ENCODE peak calls at places on chromosomes 1 and 21, in ten cellular contexts. One of them, this sample, is unnamed.

GRCh38 chr1:19484338-19484792 is 974 bp downstream of the CAPZB start:
- DNase-seq in astrocyte of the spinal cord: no peak
- DNase-seq in activated CD4-positive, alpha-beta T cell treated with anti-CD3 and anti-CD28 coated beads, Interleukin-2, amount 50 U/mL, for 1 hour: peak; percentile 36
- DNase-seq in posterior cingulate gyrus: no peak
- DNase-seq in NCI-H1417 treated with DMSO at 0.1 percent for 48 hours: no peak
- DNase-seq in pancreas: peak; percentile 42
- DNase-seq in left cardiac atrium: no peak
- DNase-seq in AG08396: peak; percentile 41
- DNase-seq in omental fat pad: no peak
- DNase-seq in bronchial epithelial cell: no peak
- DNase-seq in this sample: peak; percentile 9

GRCh38 chr1:200729863-200730262 is 8.8 kb upstream of the CAMSAP2 start:
- DNase-seq in astrocyte of the spinal cord: no peak
- DNase-seq in activated CD4-positive, alpha-beta T cell treated with anti-CD3 and anti-CD28 coated beads, Interleukin-2, amount 50 U/mL, for 1 hour: no peak
- DNase-seq in posterior cingulate gyrus: no peak
- DNase-seq in NCI-H1417 treated with DMSO at 0.1 percent for 48 hours: no peak
- DNase-seq in pancreas: no peak
- DNase-seq in left cardiac atrium: no peak
- DNase-seq in AG08396: no peak
- DNase-seq in omental fat pad: no peak
- DNase-seq in bronchial epithelial cell: no peak
- DNase-seq in this sample: no peak

GRCh38 chr1:225815526-225816178 is 5.7 kb downstream of the EPHX1 start:
- DNase-seq in astrocyte of the spinal cord: no peak
- DNase-seq in activated CD4-positive, alpha-beta T cell treated with anti-CD3 and anti-CD28 coated beads, Interleukin-2, amount 50 U/mL, for 1 hour: no peak
- DNase-seq in posterior cingulate gyrus: no peak
- DNase-seq in NCI-H1417 treated with DMSO at 0.1 percent for 48 hours: no peak
- DNase-seq in pancreas: no peak
- DNase-seq in left cardiac atrium: no peak
- DNase-seq in AG08396: no peak
- DNase-seq in omental fat pad: no peak
- DNase-seq in bronchial epithelial cell: no peak
- DNase-seq in this sample: no peak

GRCh38 chr1:222048030-222048632 is 306.2 kb upstream of the DUSP10 start:
- DNase-seq in astrocyte of the spinal cord: peak; percentile 79
- DNase-seq in activated CD4-positive, alpha-beta T cell treated with anti-CD3 and anti-CD28 coated beads, Interleukin-2, amount 50 U/mL, for 1 hour: no peak
- DNase-seq in posterior cingulate gyrus: no peak
- DNase-seq in NCI-H1417 treated with DMSO at 0.1 percent for 48 hours: no peak
- DNase-seq in pancreas: no peak
- DNase-seq in left cardiac atrium: no peak
- DNase-seq in AG08396: peak; percentile 59
- DNase-seq in omental fat pad: no peak
- DNase-seq in bronchial epithelial cell: peak; percentile 37
- DNase-seq in this sample: peak; percentile 24

GRCh38 chr1:38783659-38784229 is 75.8 kb downstream of the RRAGC start:
- DNase-seq in astrocyte of the spinal cord: no peak
- DNase-seq in activated CD4-positive, alpha-beta T cell treated with anti-CD3 and anti-CD28 coated beads, Interleukin-2, amount 50 U/mL, for 1 hour: no peak
- DNase-seq in posterior cingulate gyrus: no peak
- DNase-seq in NCI-H1417 treated with DMSO at 0.1 percent for 48 hours: no peak
- DNase-seq in pancreas: no peak
- DNase-seq in left cardiac atrium: no peak
- DNase-seq in AG08396: no peak
- DNase-seq in omental fat pad: no peak
- DNase-seq in bronchial epithelial cell: no peak
- DNase-seq in this sample: peak; percentile 53

GRCh38 chr21:15514073-15514946 is 215.5 kb upstream of the USP25 start:
- DNase-seq in astrocyte of the spinal cord: no peak
- DNase-seq in activated CD4-positive, alpha-beta T cell treated with anti-CD3 and anti-CD28 coated beads, Interleukin-2, amount 50 U/mL, for 1 hour: peak; percentile 44
- DNase-seq in posterior cingulate gyrus: no peak
- DNase-seq in NCI-H1417 treated with DMSO at 0.1 percent for 48 hours: no peak
- DNase-seq in pancreas: no peak
- DNase-seq in left cardiac atrium: no peak
- DNase-seq in AG08396: no peak
- DNase-seq in omental fat pad: no peak
- DNase-seq in bronchial epithelial cell: no peak
- DNase-seq in this sample: peak; percentile 69

GRCh38 chr1:81899214-81899613 is 98.5 kb downstream of the ADGRL2 start:
- DNase-seq in astrocyte of the spinal cord: no peak
- DNase-seq in activated CD4-positive, alpha-beta T cell treated with anti-CD3 and anti-CD28 coated beads, Interleukin-2, amount 50 U/mL, for 1 hour: no peak
- DNase-seq in posterior cingulate gyrus: no peak
- DNase-seq in NCI-H1417 treated with DMSO at 0.1 percent for 48 hours: no peak
- DNase-seq in pancreas: no peak
- DNase-seq in left cardiac atrium: no peak
- DNase-seq in AG08396: no peak
- DNase-seq in omental fat pad: no peak
- DNase-seq in bronchial epithelial cell: no peak
- DNase-seq in this sample: no peak

GRCh38 chr1:224433041-224433670 is 1.4 kb downstream of the WDR26 start:
- DNase-seq in astrocyte of the spinal cord: peak; percentile 10
- DNase-seq in activated CD4-positive, alpha-beta T cell treated with anti-CD3 and anti-CD28 coated beads, Interleukin-2, amount 50 U/mL, for 1 hour: peak; percentile 24
- DNase-seq in posterior cingulate gyrus: no peak
- DNase-seq in NCI-H1417 treated with DMSO at 0.1 percent for 48 hours: no peak
- DNase-seq in pancreas: peak; percentile 23
- DNase-seq in left cardiac atrium: no peak
- DNase-seq in AG08396: peak; percentile 25
- DNase-seq in omental fat pad: no peak
- DNase-seq in bronchial epithelial cell: peak; percentile 12
- DNase-seq in this sample: no peak

GRCh38 chr1:197313713-197314112 is 45.7 kb downstream of the CRB1 start:
- DNase-seq in astrocyte of the spinal cord: no peak
- DNase-seq in activated CD4-positive, alpha-beta T cell treated with anti-CD3 and anti-CD28 coated beads, Interleukin-2, amount 50 U/mL, for 1 hour: no peak
- DNase-seq in posterior cingulate gyrus: no peak
- DNase-seq in NCI-H1417 treated with DMSO at 0.1 percent for 48 hours: no peak
- DNase-seq in pancreas: no peak
- DNase-seq in left cardiac atrium: no peak
- DNase-seq in AG08396: no peak
- DNase-seq in omental fat pad: no peak
- DNase-seq in bronchial epithelial cell: no peak
- DNase-seq in this sample: no peak

GRCh38 chr1:110337704-110338199 is 1.4 kb upstream of the RBM15 start:
- DNase-seq in astrocyte of the spinal cord: no peak
- DNase-seq in activated CD4-positive, alpha-beta T cell treated with anti-CD3 and anti-CD28 coated beads, Interleukin-2, amount 50 U/mL, for 1 hour: peak; percentile 34
- DNase-seq in posterior cingulate gyrus: peak; percentile 18
- DNase-seq in NCI-H1417 treated with DMSO at 0.1 percent for 48 hours: no peak
- DNase-seq in pancreas: peak; percentile 69
- DNase-seq in left cardiac atrium: peak; percentile 64
- DNase-seq in AG08396: peak; percentile 11
- DNase-seq in omental fat pad: no peak
- DNase-seq in bronchial epithelial cell: no peak
- DNase-seq in this sample: peak; percentile 46

GRCh38 chr1:94542088-94542671 is 621 bp upstream of the F3 start:
- DNase-seq in astrocyte of the spinal cord: peak; percentile 39
- DNase-seq in activated CD4-positive, alpha-beta T cell treated with anti-CD3 and anti-CD28 coated beads, Interleukin-2, amount 50 U/mL, for 1 hour: no peak
- DNase-seq in posterior cingulate gyrus: no peak
- DNase-seq in NCI-H1417 treated with DMSO at 0.1 percent for 48 hours: no peak
- DNase-seq in pancreas: peak; percentile 56
- DNase-seq in left cardiac atrium: peak; percentile 48
- DNase-seq in AG08396: peak; percentile 30
- DNase-seq in omental fat pad: no peak
- DNase-seq in bronchial epithelial cell: peak; percentile 22
- DNase-seq in this sample: no peak

GRCh38 chr21:45539046-45539795 is 3.0 kb downstream of the SLC19A1 start:
- DNase-seq in astrocyte of the spinal cord: no peak
- DNase-seq in activated CD4-positive, alpha-beta T cell treated with anti-CD3 and anti-CD28 coated beads, Interleukin-2, amount 50 U/mL, for 1 hour: no peak
- DNase-seq in posterior cingulate gyrus: peak; percentile 9
- DNase-seq in NCI-H1417 treated with DMSO at 0.1 percent for 48 hours: no peak
- DNase-seq in pancreas: peak; percentile 20
- DNase-seq in left cardiac atrium: peak; percentile 24
- DNase-seq in AG08396: no peak
- DNase-seq in omental fat pad: no peak
- DNase-seq in bronchial epithelial cell: no peak
- DNase-seq in this sample: no peak

GRCh38 chr1:186643600-186643999 is 36.6 kb downstream of the PTGS2 start:
- DNase-seq in astrocyte of the spinal cord: no peak
- DNase-seq in activated CD4-positive, alpha-beta T cell treated with anti-CD3 and anti-CD28 coated beads, Interleukin-2, amount 50 U/mL, for 1 hour: no peak
- DNase-seq in posterior cingulate gyrus: no peak
- DNase-seq in NCI-H1417 treated with DMSO at 0.1 percent for 48 hours: no peak
- DNase-seq in pancreas: no peak
- DNase-seq in left cardiac atrium: no peak
- DNase-seq in AG08396: no peak
- DNase-seq in omental fat pad: no peak
- DNase-seq in bronchial epithelial cell: peak; percentile 86
- DNase-seq in this sample: no peak

GRCh38 chr1:155093938-155094621 is 15.4 kb downstream of the EFNA3 start:
- DNase-seq in astrocyte of the spinal cord: peak; percentile 49
- DNase-seq in activated CD4-positive, alpha-beta T cell treated with anti-CD3 and anti-CD28 coated beads, Interleukin-2, amount 50 U/mL, for 1 hour: no peak
- DNase-seq in posterior cingulate gyrus: no peak
- DNase-seq in NCI-H1417 treated with DMSO at 0.1 percent for 48 hours: no peak
- DNase-seq in pancreas: peak; percentile 46
- DNase-seq in left cardiac atrium: peak; percentile 75
- DNase-seq in AG08396: no peak
- DNase-seq in omental fat pad: no peak
- DNase-seq in bronchial epithelial cell: peak; percentile 59
- DNase-seq in this sample: no peak

GRCh38 chr1:241837901-241838300 is 10.1 kb upstream of the EXO1 start:
- DNase-seq in astrocyte of the spinal cord: peak; percentile 51
- DNase-seq in activated CD4-positive, alpha-beta T cell treated with anti-CD3 and anti-CD28 coated beads, Interleukin-2, amount 50 U/mL, for 1 hour: no peak
- DNase-seq in posterior cingulate gyrus: no peak
- DNase-seq in NCI-H1417 treated with DMSO at 0.1 percent for 48 hours: no peak
- DNase-seq in pancreas: no peak
- DNase-seq in left cardiac atrium: no peak
- DNase-seq in AG08396: peak; percentile 51
- DNase-seq in omental fat pad: no peak
- DNase-seq in bronchial epithelial cell: peak; percentile 13
- DNase-seq in this sample: no peak

GRCh38 chr1:229716692-229717091 is 90.6 kb downstream of the URB2 start:
- DNase-seq in astrocyte of the spinal cord: no peak
- DNase-seq in activated CD4-positive, alpha-beta T cell treated with anti-CD3 and anti-CD28 coated beads, Interleukin-2, amount 50 U/mL, for 1 hour: no peak
- DNase-seq in posterior cingulate gyrus: no peak
- DNase-seq in NCI-H1417 treated with DMSO at 0.1 percent for 48 hours: no peak
- DNase-seq in pancreas: no peak
- DNase-seq in left cardiac atrium: no peak
- DNase-seq in AG08396: no peak
- DNase-seq in omental fat pad: no peak
- DNase-seq in bronchial epithelial cell: no peak
- DNase-seq in this sample: no peak

GRCh38 chr1:9595968-9596340 is 7.2 kb downstream of the TMEM201 start:
- DNase-seq in astrocyte of the spinal cord: no peak
- DNase-seq in activated CD4-positive, alpha-beta T cell treated with anti-CD3 and anti-CD28 coated beads, Interleukin-2, amount 50 U/mL, for 1 hour: no peak
- DNase-seq in posterior cingulate gyrus: no peak
- DNase-seq in NCI-H1417 treated with DMSO at 0.1 percent for 48 hours: no peak
- DNase-seq in pancreas: no peak
- DNase-seq in left cardiac atrium: no peak
- DNase-seq in AG08396: no peak
- DNase-seq in omental fat pad: no peak
- DNase-seq in bronchial epithelial cell: no peak
- DNase-seq in this sample: no peak

GRCh38 chr1:75174031-75174760 is 40.0 kb downstream of the LHX8 start:
- DNase-seq in astrocyte of the spinal cord: no peak
- DNase-seq in activated CD4-positive, alpha-beta T cell treated with anti-CD3 and anti-CD28 coated beads, Interleukin-2, amount 50 U/mL, for 1 hour: no peak
- DNase-seq in posterior cingulate gyrus: no peak
- DNase-seq in NCI-H1417 treated with DMSO at 0.1 percent for 48 hours: no peak
- DNase-seq in pancreas: no peak
- DNase-seq in left cardiac atrium: no peak
- DNase-seq in AG08396: no peak
- DNase-seq in omental fat pad: no peak
- DNase-seq in bronchial epithelial cell: no peak
- DNase-seq in this sample: no peak

GRCh38 chr1:85612704-85613361 is 32.3 kb downstream of the CCN1 start:
- DNase-seq in astrocyte of the spinal cord: peak; percentile 89
- DNase-seq in activated CD4-positive, alpha-beta T cell treated with anti-CD3 and anti-CD28 coated beads, Interleukin-2, amount 50 U/mL, for 1 hour: no peak
- DNase-seq in posterior cingulate gyrus: no peak
- DNase-seq in NCI-H1417 treated with DMSO at 0.1 percent for 48 hours: no peak
- DNase-seq in pancreas: no peak
- DNase-seq in left cardiac atrium: no peak
- DNase-seq in AG08396: peak; percentile 82
- DNase-seq in omental fat pad: no peak
- DNase-seq in bronchial epithelial cell: peak; percentile 68
- DNase-seq in this sample: no peak

GRCh38 chr1:207944571-207944970 is 33.6 kb upstream of the CD34 start:
- DNase-seq in astrocyte of the spinal cord: peak; percentile 36
- DNase-seq in activated CD4-positive, alpha-beta T cell treated with anti-CD3 and anti-CD28 coated beads, Interleukin-2, amount 50 U/mL, for 1 hour: no peak
- DNase-seq in posterior cingulate gyrus: no peak
- DNase-seq in NCI-H1417 treated with DMSO at 0.1 percent for 48 hours: no peak
- DNase-seq in pancreas: no peak
- DNase-seq in left cardiac atrium: no peak
- DNase-seq in AG08396: no peak
- DNase-seq in omental fat pad: no peak
- DNase-seq in bronchial epithelial cell: peak; percentile 80
- DNase-seq in this sample: no peak

GRCh38 chr1:109263597-109264378 is 14.4 kb downstream of the CELSR2 start:
- DNase-seq in astrocyte of the spinal cord: peak; percentile 81
- DNase-seq in activated CD4-positive, alpha-beta T cell treated with anti-CD3 and anti-CD28 coated beads, Interleukin-2, amount 50 U/mL, for 1 hour: peak; percentile 77
- DNase-seq in posterior cingulate gyrus: peak; percentile 53
- DNase-seq in NCI-H1417 treated with DMSO at 0.1 percent for 48 hours: peak; percentile 60
- DNase-seq in pancreas: peak; percentile 92
- DNase-seq in left cardiac atrium: peak; percentile 87
- DNase-seq in AG08396: peak; percentile 91
- DNase-seq in omental fat pad: peak; percentile 74
- DNase-seq in bronchial epithelial cell: no peak
- DNase-seq in this sample: peak; percentile 66

GRCh38 chr1:218658899-218659298 is 313.8 kb downstream of the TGFB2 start:
- DNase-seq in astrocyte of the spinal cord: peak; percentile 93
- DNase-seq in activated CD4-positive, alpha-beta T cell treated with anti-CD3 and anti-CD28 coated beads, Interleukin-2, amount 50 U/mL, for 1 hour: no peak
- DNase-seq in posterior cingulate gyrus: no peak
- DNase-seq in NCI-H1417 treated with DMSO at 0.1 percent for 48 hours: no peak
- DNase-seq in pancreas: no peak
- DNase-seq in left cardiac atrium: no peak
- DNase-seq in AG08396: peak; percentile 50
- DNase-seq in omental fat pad: no peak
- DNase-seq in bronchial epithelial cell: peak; percentile 86
- DNase-seq in this sample: no peak

GRCh38 chr21:14533555-14534400 is 12.3 kb downstream of the SAMSN1 start:
- DNase-seq in astrocyte of the spinal cord: peak; percentile 72
- DNase-seq in activated CD4-positive, alpha-beta T cell treated with anti-CD3 and anti-CD28 coated beads, Interleukin-2, amount 50 U/mL, for 1 hour: no peak
- DNase-seq in posterior cingulate gyrus: no peak
- DNase-seq in NCI-H1417 treated with DMSO at 0.1 percent for 48 hours: no peak
- DNase-seq in pancreas: no peak
- DNase-seq in left cardiac atrium: no peak
- DNase-seq in AG08396: no peak
- DNase-seq in omental fat pad: no peak
- DNase-seq in bronchial epithelial cell: peak; percentile 98
- DNase-seq in this sample: no peak

This sample was measured in stimulated activated naive B cell treated with anti-CD40 and anti-IgM and Interleukin-4, amounts not matched to agents 10 μg/mL and 1 μg/mL and 100 μg/mL, for 72 hours.